ENCODE peak calls at places on chromosomes 2 and 18, in nine cellular contexts. M, Q, O, S, V, Z, F, A and P are unnamed samples.

GRCh38 chr18:59267511-59268126 is 5.6 kb downstream of the RAX start:
- DNase-seq in M (no peak), Q (no peak), O (no peak), S (no peak), V (no peak), Z (no peak), F (no peak), A (no peak), P (no peak)

GRCh38 chr2:164847966-164848365 is 6.3 kb upstream of the COBLL1 start:
- DNase-seq in M (no peak), Q (no peak), O (no peak), S (no peak), V (no peak), Z (no peak), F (no peak), A (no peak), P (no peak)

GRCh38 chr2:20563833-20564232 is 87.1 kb downstream of the HS1BP3 start:
- DNase-seq in M (peak), Q (no peak), O (no peak), S (no peak), V (no peak), Z (no peak), F (no peak), A (no peak), P (no peak)

GRCh38 chr2:5706717-5707455 is 14.7 kb downstream of the SOX11 start:
- DNase-seq in M (no peak), Q (no peak), O (no peak), S (no peak), V (no peak), Z (no peak), F (no peak), A (no peak), P (no peak)

GRCh38 chr2:52861606-52862005 is 906.0 kb upstream of the CHAC2 start:
- DNase-seq in M (no peak), Q (no peak), O (no peak), S (no peak), V (no peak), Z (no peak), F (no peak), A (no peak), P (no peak)

GRCh38 chr2:152065945-152066344 is 32.9 kb downstream of the CACNB4 start:
- DNase-seq in M (no peak), Q (no peak), O (no peak), S (no peak), V (no peak), Z (no peak), F (no peak), A (no peak), P (no peak)

GRCh38 chr18:46488472-46489213 is 168.4 kb downstream of the LOXHD1 start:
- DNase-seq in M (no peak), Q (no peak), O (no peak), S (no peak), V (no peak), Z (no peak), F (no peak), A (no peak), P (no peak)

GRCh38 chr2:11738589-11739436 is 7.6 kb upstream of the LPIN1 start:
- DNase-seq in M (peak), Q (peak), O (peak), S (no peak), V (no peak), Z (peak), F (peak), A (peak), P (peak)

GRCh38 chr2:101815739-101816391 is 118.4 kb downstream of the MAP4K4 start:
- DNase-seq in M (peak), Q (no peak), O (no peak), S (no peak), V (no peak), Z (peak), F (no peak), A (no peak), P (no peak)